ENCODE peak calls at places on chromosomes 4 and X, in eight cellular contexts. F is posterior vena cava; L is HuH-7.5; X is stimulated activated CD8-positive, alpha-beta memory T cell treated with anti-CD3 and anti-CD28 coated beads, Interleukin-15, amount 100 ng/mL, for 4 hours; G is activated naive CD4-positive, alpha-beta T cell; D is GM12892; Z is GM12865; M is islet precursor cell. J is an unnamed sample.
A peak's percentile ranks its signal among the peaks of the same experiment; 100 is the strongest.

GRCh38 chr4:161252520-161253141 is 911.2 kb downstream of the FSTL5 start:
- DNase-seq in F (no peak), L (peak; percentile 11), X (no peak), G (no peak), D (no peak), Z (peak; percentile 64), M (no peak), J (no peak)

GRCh38 chr4:40587351-40587750 is 42.3 kb downstream of the RBM47 start:
- DNase-seq in F (no peak), L (no peak), X (no peak), G (no peak), D (no peak), Z (no peak), M (no peak), J (no peak)

GRCh38 chr4:14379148-14379547 is 623.1 kb upstream of the CPEB2 start:
- DNase-seq in F (no peak), L (no peak), X (no peak), G (no peak), D (no peak), Z (no peak), M (no peak), J (no peak)

GRCh38 chrX:130916636-130917422 is 13.8 kb upstream of the ENOX2 start:
- DNase-seq in F (no peak), L (no peak), X (no peak), G (no peak), D (peak; percentile 12), Z (peak; percentile 63), M (peak; percentile 55), J (peak; percentile 32)

GRCh38 chr4:128455076-128455345 is 167.4 kb upstream of the PGRMC2 start:
- DNase-seq in F (no peak), L (no peak), X (no peak), G (no peak), D (no peak), Z (no peak), M (no peak), J (no peak)

GRCh38 chrX:367866-368265 is 18.8 kb downstream of the PPP2R3B start:
- DNase-seq in F (no peak), L (no peak), X (no peak), G (no peak), D (no peak), Z (no peak), M (no peak), J (no peak)

GRCh38 chrX:8273451-8273894 is 102.4 kb upstream of the VCX2 start:
- DNase-seq in F (no peak), L (no peak), X (no peak), G (no peak), D (no peak), Z (no peak), M (no peak), J (peak; percentile 2)

GRCh38 chr4:38664704-38665401 is 854 bp downstream of the KLF3 start:
- DNase-seq in F (peak; percentile 87), L (peak; percentile 27), X (no peak), G (no peak), D (no peak), Z (no peak), M (peak; percentile 84), J (peak; percentile 69)

GRCh38 chr4:132297346-132297745 is 851.7 kb upstream of the PCDH10 start:
- DNase-seq in F (no peak), L (no peak), X (no peak), G (no peak), D (no peak), Z (no peak), M (no peak), J (no peak)

GRCh38 chr4:173835863-173836262 is 305.8 kb upstream of the HAND2 start:
- DNase-seq in F (no peak), L (no peak), X (no peak), G (no peak), D (no peak), Z (no peak), M (peak; percentile 89), J (no peak)

GRCh38 chrX:13177921-13178320 is 133.5 kb upstream of the FAM9C start:
- DNase-seq in F (no peak), L (no peak), X (no peak), G (no peak), D (no peak), Z (no peak), M (no peak), J (no peak)

GRCh38 chr4:108714880-108715279 is 48.0 kb downstream of the ETNPPL start:
- DNase-seq in F (no peak), L (no peak), X (no peak), G (no peak), D (no peak), Z (no peak), M (no peak), J (no peak)

GRCh38 chrX:120309873-120310730 is 1.2 kb downstream of the TMEM255A start:
- DNase-seq in F (no peak), L (no peak), X (no peak), G (no peak), D (peak; percentile 14), Z (no peak), M (peak; percentile 66), J (no peak)

GRCh38 chrX:150575415-150575814 is 7.0 kb downstream of the MTM1 start:
- DNase-seq in F (no peak), L (no peak), X (peak; percentile 39), G (no peak), D (no peak), Z (peak; percentile 38), M (peak; percentile 59), J (no peak)

GRCh38 chr4:150867148-150867547 is 147.9 kb downstream of the LRBA start:
- DNase-seq in F (no peak), L (peak; percentile 28), X (no peak), G (no peak), D (peak; percentile 8), Z (peak; percentile 85), M (no peak), J (no peak)